ENCODE peak calls at places on chromosome 6, in eight cellular contexts. Y is B cell; U is stimulated activated CD8-positive, alpha-beta memory T cell treated with anti-CD3 and anti-CD28 coated beads, Interleukin-12 subunit alpha, Interleukin-12 subunit beta, amount 100 ng/mL, for 4 hours; M is stomach; W is NCI-H1436; T is HCT116; C is OCI-LY7; Q is foreskin melanocyte. K is an unnamed sample.

GRCh38 chr6:121651420-121651819 is 216.0 kb downstream of the GJA1 start:
- DNase-seq in Y (no peak), U (no peak), M (no peak), W (no peak), T (no peak), C (no peak), Q (no peak), K (no peak)

GRCh38 chr6:150418825-150419594 is 50.2 kb downstream of the IYD start:
- DNase-seq in Y (peak; percentile 83), U (peak; percentile 26), M (peak; percentile 71), W (peak; percentile 9), T (peak; percentile 61), C (peak; percentile 47), Q (peak; percentile 48), K (peak; percentile 90)

GRCh38 chr6:128225610-128226009 is 294.8 kb downstream of the PTPRK start:
- DNase-seq in Y (no peak), U (no peak), M (no peak), W (no peak), T (no peak), C (no peak), Q (no peak), K (no peak)

GRCh38 chr6:83838727-83839126 is 14.4 kb upstream of the RIPPLY2 start:
- DNase-seq in Y (no peak), U (no peak), M (no peak), W (no peak), T (no peak), C (no peak), Q (no peak), K (no peak)

GRCh38 chr6:25105070-25105925 is 169.5 kb upstream of the RIPOR2 start:
- DNase-seq in Y (no peak), U (no peak), M (no peak), W (no peak), T (no peak), C (no peak), Q (no peak), K (no peak)

GRCh38 chr6:38640216-38640909 is 634 bp upstream of the BTBD9 start:
- DNase-seq in Y (peak; percentile 27), U (no peak), M (no peak), W (no peak), T (no peak), C (no peak), Q (no peak), K (peak; percentile 35)

GRCh38 chr6:40552926-40553325 is 34.2 kb downstream of the LRFN2 start:
- DNase-seq in Y (no peak), U (no peak), M (no peak), W (no peak), T (no peak), C (no peak), Q (no peak), K (no peak)

GRCh38 chr6:7119272-7119801 is 11.6 kb downstream of the RREB1 start:
- DNase-seq in Y (no peak), U (no peak), M (no peak), W (no peak), T (no peak), C (no peak), Q (no peak), K (no peak)

GRCh38 chr6:30957716-30958115 is 16.9 kb downstream of the MUCL3 start:
- DNase-seq in Y (no peak), U (no peak), M (no peak), W (no peak), T (no peak), C (no peak), Q (no peak), K (no peak)

GRCh38 chr6:100999034-100999597 is 118.0 kb upstream of the ASCC3 start:
- DNase-seq in Y (no peak), U (no peak), M (no peak), W (no peak), T (no peak), C (no peak), Q (no peak), K (no peak)

GRCh38 chr6:22892452-22892851 is 323.1 kb downstream of the HDGFL1 start:
- DNase-seq in Y (no peak), U (no peak), M (no peak), W (no peak), T (no peak), C (no peak), Q (no peak), K (no peak)

K was measured in mucosa of descending colon.